ENCODE peak calls at places on chromosome 18, in six cellular contexts. One of them, this sample, is unnamed.

GRCh38 chr18:8890957-8891464 is 185.7 kb downstream of the MTCL1 start:
- DNase-seq in right lobe of liver: no peak
- DNase-seq in tibial artery: no peak
- DNase-seq in mammary epithelial cell: peak; percentile 97
- DNase-seq in psoas muscle: no peak
- DNase-seq in upper lobe of left lung: no peak
- DNase-seq in this sample: no peak

GRCh38 chr18:37710731-37711130 is 145.1 kb upstream of the CELF4 start:
- DNase-seq in tibial artery: no peak
- DNase-seq in mammary epithelial cell: peak; percentile 39
- DNase-seq in psoas muscle: no peak
- DNase-seq in upper lobe of left lung: no peak
- DNase-seq in right lobe of liver: no peak
- DNase-seq in this sample: no peak

GRCh38 chr18:57859314-57859713 is 56.2 kb upstream of the ATP8B1 start:
- DNase-seq in upper lobe of left lung: no peak
- DNase-seq in tibial artery: no peak
- DNase-seq in psoas muscle: no peak
- DNase-seq in mammary epithelial cell: peak; percentile 40
- DNase-seq in right lobe of liver: no peak
- DNase-seq in this sample: no peak

GRCh38 chr18:56085561-56085960 is 497.6 kb upstream of the TCF4 start:
- DNase-seq in psoas muscle: no peak
- DNase-seq in mammary epithelial cell: peak; percentile 80
- DNase-seq in upper lobe of left lung: no peak
- DNase-seq in tibial artery: peak; percentile 56
- DNase-seq in right lobe of liver: no peak
- DNase-seq in this sample: no peak

GRCh38 chr18:31209041-31209440 is 46.4 kb upstream of the DSC1 start:
- DNase-seq in tibial artery: no peak
- DNase-seq in psoas muscle: no peak
- DNase-seq in upper lobe of left lung: no peak
- DNase-seq in mammary epithelial cell: peak; percentile 42
- DNase-seq in right lobe of liver: no peak
- DNase-seq in this sample: no peak

GRCh38 chr18:72086421-72086820 is 457.7 kb downstream of the CBLN2 start:
- DNase-seq in upper lobe of left lung: no peak
- DNase-seq in tibial artery: no peak
- DNase-seq in mammary epithelial cell: no peak
- DNase-seq in right lobe of liver: no peak
- DNase-seq in psoas muscle: no peak
- DNase-seq in this sample: no peak

GRCh38 chr18:67199993-67200617 is 316.4 kb downstream of the DSEL start:
- DNase-seq in mammary epithelial cell: peak; percentile 37
- DNase-seq in upper lobe of left lung: no peak
- DNase-seq in right lobe of liver: no peak
- DNase-seq in tibial artery: no peak
- DNase-seq in psoas muscle: no peak
- DNase-seq in this sample: no peak

GRCh38 chr18:64785686-64786085 is 636.8 kb upstream of the LINC00305 start:
- DNase-seq in tibial artery: no peak
- DNase-seq in psoas muscle: no peak
- DNase-seq in right lobe of liver: no peak
- DNase-seq in upper lobe of left lung: no peak
- DNase-seq in mammary epithelial cell: no peak
- DNase-seq in this sample: no peak

GRCh38 chr18:6729247-6730091 is at the start of gene ARHGAP28:
- DNase-seq in right lobe of liver: peak; percentile 71
- DNase-seq in upper lobe of left lung: peak; percentile 96
- DNase-seq in tibial artery: peak; percentile 58
- DNase-seq in mammary epithelial cell: peak; percentile 89
- DNase-seq in psoas muscle: peak; percentile 93
- DNase-seq in this sample: peak; percentile 3

GRCh38 chr18:9536354-9537152 is 61.2 kb downstream of the RALBP1 start:
- DNase-seq in tibial artery: no peak
- DNase-seq in right lobe of liver: no peak
- DNase-seq in mammary epithelial cell: peak; percentile 63
- DNase-seq in upper lobe of left lung: no peak
- DNase-seq in psoas muscle: no peak
- DNase-seq in this sample: no peak

GRCh38 chr18:57088883-57089282 is 58.0 kb upstream of the BOD1L2 start:
- DNase-seq in mammary epithelial cell: no peak
- DNase-seq in tibial artery: no peak
- DNase-seq in right lobe of liver: no peak
- DNase-seq in upper lobe of left lung: no peak
- DNase-seq in psoas muscle: no peak
- DNase-seq in this sample: no peak

GRCh38 chr18:24827500-24827899 is 367.1 kb downstream of the HRH4 start:
- DNase-seq in upper lobe of left lung: no peak
- DNase-seq in mammary epithelial cell: no peak
- DNase-seq in right lobe of liver: no peak
- DNase-seq in tibial artery: no peak
- DNase-seq in psoas muscle: no peak
- DNase-seq in this sample: no peak

DNA sequence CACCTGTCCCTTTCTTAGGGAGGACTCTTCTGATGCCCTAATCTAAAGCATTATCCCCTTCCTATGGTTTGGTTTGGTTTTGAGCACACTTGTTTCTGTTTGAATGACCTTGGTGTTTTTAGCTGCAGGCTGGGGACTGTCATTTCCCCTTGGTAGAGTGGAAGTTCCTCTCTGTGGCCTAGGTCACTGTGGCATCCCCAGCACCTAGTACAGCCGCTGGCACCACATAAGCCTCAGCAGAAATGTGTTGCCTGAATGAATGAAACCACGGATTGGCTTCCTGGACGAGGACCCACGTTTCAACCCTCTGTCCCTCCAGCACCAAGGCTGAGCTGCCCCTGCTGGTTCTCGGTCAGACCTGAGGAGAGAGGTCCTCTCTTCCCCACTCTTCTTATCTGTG is 159.9 kb downstream of the CTIF start:
- DNase-seq in psoas muscle: no peak
- DNase-seq in mammary epithelial cell: no peak
- DNase-seq in right lobe of liver: no peak
- DNase-seq in tibial artery: no peak
- DNase-seq in upper lobe of left lung: no peak
- DNase-seq in this sample: no peak
- H3K4me3 ChIP-seq in psoas muscle: no peak overlapping the region
- H3K4me3 ChIP-seq in mammary epithelial cell: no peak overlapping the region
- H3K4me3 ChIP-seq in right lobe of liver: no peak overlapping the region
- H3K4me3 ChIP-seq in tibial artery: no peak overlapping the region
- H3K4me3 ChIP-seq in upper lobe of left lung: no peak overlapping the region
- H3K4me3 ChIP-seq in this sample: no peak overlapping the region

DNA sequence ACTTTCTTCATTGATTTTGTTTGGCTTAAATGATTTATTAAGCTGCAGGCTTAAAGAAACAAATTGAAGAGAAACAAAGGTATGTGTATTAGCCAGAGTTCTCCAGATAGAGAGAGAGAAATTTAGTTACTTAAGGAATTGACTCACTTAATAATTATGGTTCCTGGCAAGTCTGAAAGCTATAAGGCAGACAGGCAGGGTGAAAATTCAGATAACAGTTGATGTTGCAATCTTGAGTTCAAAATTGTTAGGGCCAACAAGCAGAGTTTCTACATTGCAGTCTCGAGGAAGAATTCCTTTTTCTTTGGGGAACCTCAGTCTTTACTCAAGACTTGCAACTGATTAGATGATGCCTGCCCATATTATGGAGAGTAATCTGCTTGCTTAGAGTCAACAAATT is 593.5 kb downstream of the ADCYAP1 start:
- DNase-seq in psoas muscle: no peak
- DNase-seq in mammary epithelial cell: no peak
- DNase-seq in tibial artery: no peak
- DNase-seq in right lobe of liver: no peak
- DNase-seq in upper lobe of left lung: no peak
- DNase-seq in this sample: no peak
- H3K36me3 ChIP-seq in psoas muscle: no peaks in the 10 kb centered on the region
- H3K36me3 ChIP-seq in mammary epithelial cell: no peaks in the 10 kb centered on the region
- H3K36me3 ChIP-seq in tibial artery: no peaks in the 10 kb centered on the region
- H3K36me3 ChIP-seq in right lobe of liver: no peaks in the 10 kb centered on the region
- H3K36me3 ChIP-seq in upper lobe of left lung: no peaks in the 10 kb centered on the region
- H3K36me3 ChIP-seq in this sample: no peaks in the 10 kb centered on the region

GRCh38 chr18:54957987-54958386 is 1.3 kb downstream of the CCDC68 start:
- DNase-seq in mammary epithelial cell: no peak
- DNase-seq in psoas muscle: no peak
- DNase-seq in upper lobe of left lung: no peak
- DNase-seq in tibial artery: no peak
- DNase-seq in right lobe of liver: no peak
- DNase-seq in this sample: no peak

GRCh38 chr18:54957295-54957694 is 2.0 kb downstream of the CCDC68 start:
- DNase-seq in right lobe of liver: no peak
- DNase-seq in mammary epithelial cell: no peak
- DNase-seq in upper lobe of left lung: no peak
- DNase-seq in tibial artery: no peak
- DNase-seq in psoas muscle: no peak
- DNase-seq in this sample: no peak

GRCh38 chr18:54960197-54960596 is 936 bp upstream of the CCDC68 start:
- DNase-seq in psoas muscle: no peak
- DNase-seq in upper lobe of left lung: no peak
- DNase-seq in tibial artery: no peak
- DNase-seq in mammary epithelial cell: no peak
- DNase-seq in right lobe of liver: no peak
- DNase-seq in this sample: no peak

GRCh38 chr18:54961016-54961423 is 1.8 kb upstream of the CCDC68 start:
- DNase-seq in tibial artery: no peak
- DNase-seq in psoas muscle: no peak
- DNase-seq in right lobe of liver: no peak
- DNase-seq in upper lobe of left lung: no peak
- DNase-seq in mammary epithelial cell: no peak
- DNase-seq in this sample: no peak

DNA sequence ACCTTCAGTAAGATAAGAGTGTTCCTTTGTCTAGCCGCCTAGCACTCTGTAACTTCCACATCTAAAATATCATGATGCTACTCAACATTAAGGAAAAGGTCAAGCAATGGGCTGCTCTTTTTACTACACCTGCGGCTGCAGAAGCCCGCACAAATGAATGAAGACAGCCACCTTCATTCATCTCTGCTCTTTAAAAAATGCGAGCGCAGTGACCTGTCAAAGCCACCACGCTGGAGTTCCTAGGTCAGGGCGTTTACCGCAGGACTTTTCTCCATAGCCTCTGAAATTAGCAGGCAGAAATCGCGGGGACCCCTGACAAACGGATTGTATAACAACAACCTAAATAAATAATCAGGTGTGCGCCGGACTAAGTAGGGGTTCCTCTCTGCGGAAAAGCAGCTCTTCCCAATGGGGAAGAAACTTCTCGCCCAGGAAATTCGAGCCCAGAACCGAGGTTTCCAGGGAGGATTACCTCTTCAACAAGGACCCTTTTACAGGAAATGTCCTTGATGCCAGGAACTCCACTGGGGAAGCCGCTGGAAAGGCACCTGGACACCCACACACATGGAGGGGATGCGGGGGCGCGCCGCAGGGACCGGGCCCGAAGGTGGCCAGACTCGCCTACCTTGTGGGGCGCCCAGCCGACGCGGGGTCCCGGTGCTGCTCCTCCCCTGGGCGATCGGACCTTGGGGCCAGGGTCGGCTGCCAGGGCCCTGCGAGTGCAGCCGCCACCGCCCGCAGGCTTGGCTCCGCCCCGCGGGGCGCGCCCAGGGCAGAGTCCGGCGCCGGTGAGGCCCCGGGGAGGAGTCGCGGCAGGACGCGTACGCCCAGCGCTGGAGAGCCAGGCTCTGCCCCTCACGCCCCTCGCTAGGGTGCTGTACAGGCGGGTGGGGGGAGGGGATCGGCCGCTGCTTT is at the start of gene CCDC68:
- DNase-seq in psoas muscle: peak; percentile 58
- DNase-seq in mammary epithelial cell: no peak
- DNase-seq in tibial artery: no peak
- DNase-seq in right lobe of liver: peak; percentile 86
- DNase-seq in upper lobe of left lung: peak; percentile 92
- DNase-seq in this sample: no peak
- H3K4me3 ChIP-seq in psoas muscle: peak within 1 kb of the TSS; percentile 62
- H3K4me3 ChIP-seq in mammary epithelial cell: peak within 1 kb of the TSS; percentile 21
- H3K4me3 ChIP-seq in tibial artery: peak within 1 kb of the TSS; percentile 35
- H3K4me3 ChIP-seq in right lobe of liver: peak within 1 kb of the TSS; percentile 81
- H3K4me3 ChIP-seq in upper lobe of left lung: peak within 1 kb of the TSS; percentile 52
- H3K4me3 ChIP-seq in this sample: peak within 1 kb of the TSS; percentile 78

DNA sequence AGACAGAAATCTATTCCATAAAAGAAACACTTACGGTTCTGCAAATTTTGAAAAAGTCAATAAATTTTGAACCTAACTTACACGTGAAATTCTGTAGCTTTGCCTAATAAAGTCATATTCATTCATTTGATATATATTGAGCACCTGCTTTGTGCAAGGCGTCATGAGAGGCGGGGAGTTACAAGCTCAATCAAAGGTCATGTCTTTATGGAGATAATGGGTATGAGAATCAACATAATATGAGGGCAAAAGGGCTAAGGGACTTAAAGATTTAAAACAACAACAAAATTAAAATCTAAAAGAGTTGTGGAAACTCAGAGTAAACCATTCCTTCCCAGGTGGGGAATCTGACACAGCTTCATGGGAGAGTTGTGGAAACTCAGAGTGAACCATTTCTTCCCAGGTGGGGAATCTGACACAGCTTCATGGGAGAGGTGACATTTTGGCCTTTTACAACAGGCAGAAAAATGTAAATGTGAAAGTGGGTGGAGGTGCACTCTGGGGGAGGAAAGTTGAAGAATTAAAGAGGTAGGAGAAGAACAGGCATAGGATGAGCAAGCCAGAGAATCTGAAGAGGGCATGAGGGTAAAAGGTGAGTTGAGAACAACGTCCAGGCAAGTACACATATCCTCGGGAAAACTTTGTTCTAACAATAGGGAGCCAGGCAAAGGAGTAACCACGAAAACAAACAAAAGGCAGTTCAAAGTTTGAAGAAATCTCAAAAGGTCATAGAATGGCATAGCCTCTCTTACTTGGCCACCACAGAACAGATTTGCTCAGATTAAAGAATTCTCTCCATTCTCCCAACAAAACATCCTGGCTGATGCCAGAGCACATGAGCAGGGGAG is 49.5 kb upstream of the CD226 start:
- DNase-seq in tibial artery: no peak
- DNase-seq in right lobe of liver: no peak
- DNase-seq in psoas muscle: no peak
- DNase-seq in upper lobe of left lung: no peak
- DNase-seq in mammary epithelial cell: no peak
- DNase-seq in this sample: no peak
- H3K36me3 ChIP-seq in tibial artery: peaks cover 5% of the 10 kb centered on the region
- H3K36me3 ChIP-seq in right lobe of liver: no peaks in the 10 kb centered on the region
- H3K36me3 ChIP-seq in psoas muscle: peaks cover 6% of the 10 kb centered on the region
- H3K36me3 ChIP-seq in upper lobe of left lung: no peaks in the 10 kb centered on the region
- H3K36me3 ChIP-seq in mammary epithelial cell: peaks cover 36% of the 10 kb centered on the region
- H3K36me3 ChIP-seq in this sample: no peaks in the 10 kb centered on the region

DNA sequence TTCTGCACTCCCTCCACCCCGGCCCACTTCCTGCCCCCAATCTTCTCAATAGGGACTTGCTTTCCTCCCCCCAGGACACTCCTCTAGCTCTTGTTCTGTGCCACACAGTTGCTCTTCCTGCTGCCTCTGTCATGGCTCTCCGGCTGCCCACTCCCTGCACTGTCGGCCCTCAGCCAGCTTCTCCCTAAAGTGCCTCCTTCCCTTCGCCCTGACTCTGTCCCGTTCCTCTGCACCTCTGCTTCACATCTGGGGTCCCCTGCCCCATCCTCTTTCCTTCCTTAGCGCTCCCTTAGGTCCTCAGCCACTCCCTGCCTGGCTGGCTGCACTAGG is 132.1 kb downstream of the CABLES1 start:
- DNase-seq in mammary epithelial cell: no peak
- DNase-seq in tibial artery: no peak
- DNase-seq in psoas muscle: no peak
- DNase-seq in upper lobe of left lung: no peak
- DNase-seq in right lobe of liver: no peak
- DNase-seq in this sample: no peak
- H3K4me3 ChIP-seq in mammary epithelial cell: no peak overlapping the region
- H3K4me3 ChIP-seq in tibial artery: no peak overlapping the region
- H3K4me3 ChIP-seq in psoas muscle: no peak overlapping the region
- H3K4me3 ChIP-seq in upper lobe of left lung: no peak overlapping the region
- H3K4me3 ChIP-seq in right lobe of liver: no peak overlapping the region
- H3K4me3 ChIP-seq in this sample: no peak overlapping the region

This sample was measured in esophagus squamous epithelium.